ENCODE peak calls at places on chromosomes 1 and 21, in six cellular contexts. One of them, this sample, is unnamed.

GRCh38 chr1:221439008-221439733 is 302.7 kb downstream of the DUSP10 start:
- DNase-seq in AG09309: no peak
- DNase-seq in occipital lobe: no peak
- DNase-seq in CD4-positive, alpha-beta T cell: peak
- DNase-seq in WTC11: no peak
- DNase-seq in M059J: peak
- DNase-seq in this sample: no peak

GRCh38 chr1:66351913-66352312 is 182.0 kb upstream of the SGIP1 start:
- DNase-seq in AG09309: no peak
- DNase-seq in occipital lobe: no peak
- DNase-seq in CD4-positive, alpha-beta T cell: no peak
- DNase-seq in WTC11: no peak
- DNase-seq in M059J: peak
- DNase-seq in this sample: no peak

GRCh38 chr1:237074371-237075117 is 32.6 kb downstream of the RYR2 start:
- DNase-seq in AG09309: no peak
- DNase-seq in occipital lobe: no peak
- DNase-seq in CD4-positive, alpha-beta T cell: no peak
- DNase-seq in WTC11: no peak
- DNase-seq in M059J: no peak
- DNase-seq in this sample: no peak

GRCh38 chr1:73781257-73781656 is 416.7 kb downstream of the LRRIQ3 start:
- DNase-seq in AG09309: no peak
- DNase-seq in occipital lobe: no peak
- DNase-seq in CD4-positive, alpha-beta T cell: no peak
- DNase-seq in WTC11: no peak
- DNase-seq in M059J: no peak
- DNase-seq in this sample: no peak

GRCh38 chr1:163205513-163205912 is 2.8 kb upstream of the RGS5 start:
- DNase-seq in AG09309: no peak
- DNase-seq in occipital lobe: no peak
- DNase-seq in CD4-positive, alpha-beta T cell: no peak
- DNase-seq in WTC11: no peak
- DNase-seq in M059J: peak
- DNase-seq in this sample: no peak

GRCh38 chr1:85502625-85503083 is 37.7 kb upstream of the DDAH1 start:
- DNase-seq in AG09309: no peak
- DNase-seq in occipital lobe: no peak
- DNase-seq in CD4-positive, alpha-beta T cell: no peak
- DNase-seq in WTC11: peak
- DNase-seq in M059J: peak
- DNase-seq in this sample: peak

GRCh38 chr1:207034208-207034607 is 1.7 kb upstream of the C1orf116 start:
- DNase-seq in AG09309: no peak
- DNase-seq in occipital lobe: no peak
- DNase-seq in CD4-positive, alpha-beta T cell: no peak
- DNase-seq in WTC11: no peak
- DNase-seq in M059J: peak
- DNase-seq in this sample: no peak

GRCh38 chr1:117147856-117148588 is 26.5 kb upstream of the TRIM45 start:
- DNase-seq in AG09309: peak
- DNase-seq in occipital lobe: no peak
- DNase-seq in CD4-positive, alpha-beta T cell: no peak
- DNase-seq in WTC11: no peak
- DNase-seq in M059J: peak
- DNase-seq in this sample: no peak

GRCh38 chr1:203361843-203362524 is 11.1 kb upstream of the FMOD start:
- DNase-seq in AG09309: no peak
- DNase-seq in occipital lobe: peak
- DNase-seq in CD4-positive, alpha-beta T cell: no peak
- DNase-seq in WTC11: no peak
- DNase-seq in M059J: peak
- DNase-seq in this sample: no peak

GRCh38 chr1:162388615-162389014 is 7.1 kb downstream of the C1orf226 start:
- DNase-seq in AG09309: no peak
- DNase-seq in occipital lobe: no peak
- DNase-seq in CD4-positive, alpha-beta T cell: no peak
- DNase-seq in WTC11: no peak
- DNase-seq in M059J: no peak
- DNase-seq in this sample: peak

GRCh38 chr21:38930838-38931237 is 125.1 kb downstream of the ETS2 start:
- DNase-seq in AG09309: peak
- DNase-seq in occipital lobe: no peak
- DNase-seq in CD4-positive, alpha-beta T cell: no peak
- DNase-seq in WTC11: no peak
- DNase-seq in M059J: peak
- DNase-seq in this sample: no peak

GRCh38 chr1:159937014-159937750 is 8.2 kb downstream of the IGSF9 start:
- DNase-seq in AG09309: no peak
- DNase-seq in occipital lobe: no peak
- DNase-seq in CD4-positive, alpha-beta T cell: no peak
- DNase-seq in WTC11: no peak
- DNase-seq in M059J: no peak
- DNase-seq in this sample: no peak

GRCh38 chr1:233406339-233406960 is 78.9 kb downstream of the MAP3K21 start:
- DNase-seq in AG09309: no peak
- DNase-seq in occipital lobe: no peak
- DNase-seq in CD4-positive, alpha-beta T cell: no peak
- DNase-seq in WTC11: no peak
- DNase-seq in M059J: no peak
- DNase-seq in this sample: no peak

GRCh38 chr1:221816899-221817298 is 75.0 kb upstream of the DUSP10 start:
- DNase-seq in AG09309: peak
- DNase-seq in occipital lobe: no peak
- DNase-seq in CD4-positive, alpha-beta T cell: no peak
- DNase-seq in WTC11: no peak
- DNase-seq in M059J: peak
- DNase-seq in this sample: no peak

GRCh38 chr1:78619446-78619802 is 824 bp upstream of the IFI44L start:
- DNase-seq in AG09309: no peak
- DNase-seq in occipital lobe: no peak
- DNase-seq in CD4-positive, alpha-beta T cell: no peak
- DNase-seq in WTC11: no peak
- DNase-seq in M059J: peak
- DNase-seq in this sample: no peak

GRCh38 chr1:53957231-53957818 is 11.2 kb downstream of the LRRC42 start:
- DNase-seq in AG09309: no peak
- DNase-seq in occipital lobe: no peak
- DNase-seq in CD4-positive, alpha-beta T cell: no peak
- DNase-seq in WTC11: no peak
- DNase-seq in M059J: peak
- DNase-seq in this sample: no peak

GRCh38 chr1:247079141-247079874 is 697 bp upstream of the ZNF670 start:
- DNase-seq in AG09309: no peak
- DNase-seq in occipital lobe: no peak
- DNase-seq in CD4-positive, alpha-beta T cell: no peak
- DNase-seq in WTC11: no peak
- DNase-seq in M059J: no peak
- DNase-seq in this sample: peak

GRCh38 chr1:209086486-209087192 is 496.9 kb upstream of the CAMK1G start:
- DNase-seq in AG09309: no peak
- DNase-seq in occipital lobe: no peak
- DNase-seq in CD4-positive, alpha-beta T cell: no peak
- DNase-seq in WTC11: no peak
- DNase-seq in M059J: peak
- DNase-seq in this sample: no peak

GRCh38 chr21:35204850-35205564 is 155.9 kb upstream of the RUNX1 start:
- DNase-seq in AG09309: no peak
- DNase-seq in occipital lobe: peak
- DNase-seq in CD4-positive, alpha-beta T cell: no peak
- DNase-seq in WTC11: no peak
- DNase-seq in M059J: peak
- DNase-seq in this sample: no peak

GRCh38 chr1:229871078-229871676 is 195.9 kb upstream of the GALNT2 start:
- DNase-seq in AG09309: no peak
- DNase-seq in occipital lobe: no peak
- DNase-seq in CD4-positive, alpha-beta T cell: no peak
- DNase-seq in WTC11: no peak
- DNase-seq in M059J: peak
- DNase-seq in this sample: no peak

GRCh38 chr1:101410048-101410878 is 173.4 kb downstream of the S1PR1 start:
- DNase-seq in AG09309: no peak
- DNase-seq in occipital lobe: no peak
- DNase-seq in CD4-positive, alpha-beta T cell: no peak
- DNase-seq in WTC11: no peak
- DNase-seq in M059J: no peak
- DNase-seq in this sample: no peak

GRCh38 chr1:176379626-176380339 is 83.2 kb upstream of the PAPPA2 start:
- DNase-seq in AG09309: no peak
- DNase-seq in occipital lobe: no peak
- DNase-seq in CD4-positive, alpha-beta T cell: no peak
- DNase-seq in WTC11: no peak
- DNase-seq in M059J: peak
- DNase-seq in this sample: no peak

This sample was measured in ecto neural progenitor cell.